ENCODE peak calls at places on chromosomes 6 and 20, in nine cellular contexts. V is CD8-positive, alpha-beta T cell; C is lower lobe of right lung; M is right lobe of liver; J is fibroblast of lung; B is tibial artery; H is MM.1S; U is HCT116; Q is ascending aorta. X is an unnamed sample. For H3K4me1, the result is how much of the 10 kb centered on the place peaks cover.

GRCh38 chr20:45867811-45868176 is 10.4 kb downstream of the ZSWIM3 start:
- DNase-seq in J (peak), M (no peak), Q (no peak), V (no peak), U (no peak), B (no peak), C (no peak), H (no peak), X (no peak)

GRCh38 chr6:87116922-87117321 is 22.0 kb upstream of the CGA start:
- DNase-seq in V (no peak), U (no peak), J (no peak), M (no peak), B (no peak), C (no peak), H (no peak), Q (no peak), X (no peak)

GRCh38 chr6:100176321-100176950 is 182.4 kb upstream of the MCHR2 start:
- DNase-seq in B (peak), H (peak), M (no peak), C (no peak), V (no peak), Q (no peak), U (peak), J (peak), X (no peak)

GRCh38 chr20:3924304-3925112 is 35.3 kb downstream of the PANK2 start:
- DNase-seq in Q (no peak), M (peak), V (no peak), C (peak), B (peak), H (no peak), U (no peak), J (no peak), X (no peak)

GRCh38 chr6:33206027-33206863 is 1.8 kb downstream of the HSD17B8 start:
- DNase-seq in Q (peak), B (no peak), C (no peak), M (no peak), U (no peak), V (no peak), J (peak), H (no peak), X (no peak)

GRCh38 chr6:142303191-142303564 is 1.4 kb downstream of the ADGRG6 start:
- DNase-seq in V (no peak), H (no peak), M (no peak), B (no peak), Q (no peak), J (no peak), C (no peak), U (no peak), X (no peak)

GRCh38 chr6:144480518-144480917 is 195.4 kb downstream of the UTRN start:
- DNase-seq in B (no peak), J (no peak), U (no peak), H (no peak), Q (no peak), V (no peak), C (no peak), M (no peak), X (no peak)

GRCh38 chr6:4935981-4936680 is 67.7 kb downstream of the RPP40 start:
- DNase-seq in C (no peak), U (no peak), V (no peak), B (no peak), H (no peak), Q (no peak), M (no peak), J (no peak), X (no peak)

GRCh38 chr6:170080169-170080827 is 210.6 kb downstream of the DLL1 start:
- DNase-seq in U (no peak), Q (no peak), B (no peak), V (no peak), M (no peak), J (no peak), C (peak), H (no peak), X (no peak)

GRCh38 chr6:142871910-142872331 is 73.1 kb downstream of the HIVEP2 start:
- DNase-seq in H (peak), Q (peak), U (no peak), J (peak), B (peak), V (peak), C (no peak), M (no peak), X (no peak)

GRCh38 chr20:61640171-61640570 is 388.1 kb downstream of the CDH4 start:
- DNase-seq in U (no peak), H (no peak), J (peak), B (no peak), C (no peak), Q (no peak), V (no peak), M (no peak), X (no peak)

GRCh38 chr6:32288426-32288825 is 64.6 kb upstream of the NOTCH4 start:
- DNase-seq in J (no peak), U (no peak), C (no peak), M (no peak), B (no peak), Q (no peak), H (no peak), V (no peak), X (no peak)

GRCh38 chr20:51382986-51383821 is 159.3 kb downstream of the NFATC2 start:
- DNase-seq in H (no peak), J (no peak), U (no peak), M (no peak), V (no peak), C (no peak), Q (no peak), B (no peak), X (no peak)

GRCh38 chr20:36582322-36582721 is 8.9 kb downstream of the TGIF2 start:
- DNase-seq in Q (no peak), H (no peak), V (peak), B (no peak), J (no peak), U (no peak), C (no peak), M (no peak), X (no peak)

GRCh38 chr6:112827793-112828192 is 480.7 kb downstream of the RFPL4B start:
- DNase-seq in J (peak), Q (peak), U (no peak), H (peak), M (peak), V (no peak), C (no peak), B (peak), X (no peak)

GRCh38 chr6:346389-347030 is 45.0 kb upstream of the IRF4 start:
- DNase-seq in M (no peak), U (no peak), C (no peak), B (no peak), Q (no peak), V (no peak), H (no peak), J (peak), X (no peak)

GRCh38 chr20:50128520-50128905 is 15.6 kb upstream of the UBE2V1 start:
- DNase-seq in U (no peak), J (no peak), M (no peak), Q (no peak), H (no peak), V (no peak), B (no peak), C (no peak), X (no peak)

GRCh38 chr6:168374541-168375071 is 55.0 kb upstream of the DACT2 start:
- DNase-seq in V (no peak), Q (peak), B (peak), C (no peak), J (no peak), U (no peak), H (no peak), M (no peak), X (no peak)

GRCh38 chr20:36573103-36573797 is at the start of gene TGIF2:
- DNase-seq in M (peak), U (peak), B (peak), C (peak), V (peak), H (peak), J (peak), Q (peak), X (peak)

GRCh38 chr6:139146317-139146726 is 11.4 kb downstream of the HECA start:
- DNase-seq in V (no peak), H (no peak), Q (no peak), J (no peak), B (no peak), C (no peak), M (no peak), U (no peak), X (no peak)
- H3K4me3 ChIP-seq in V (no peak), H (no peak), Q (no peak), J (no peak), B (no peak), C (no peak), M (no peak), U (no peak), X (no peak)

GRCh38 chr6:119543332-119543731 is 193.8 kb upstream of the MAN1A1 start:
- DNase-seq in U (no peak), M (no peak), V (no peak), B (no peak), Q (no peak), J (no peak), H (no peak), C (no peak), X (no peak)
- H3K4me1 ChIP-seq in U (under half), M (under half), V (under half), B (under half), Q (under half), J (under half), H (under half), C (under half), X (under half)

GRCh38 chr6:118663993-118664985 is 12.9 kb upstream of the CEP85L start:
- DNase-seq in J (no peak), B (no peak), C (no peak), M (no peak), U (no peak), Q (no peak), H (no peak), V (no peak), X (no peak)
- H3K4me3 ChIP-seq in J (peak), B (no peak), C (peak), M (no peak), U (no peak), Q (peak), H (peak), V (peak), X (peak)

GRCh38 chr6:149897855-149898744 is at the start of gene RAET1E:
- DNase-seq in Q (no peak), H (no peak), V (no peak), J (no peak), U (no peak), C (no peak), B (no peak), M (no peak), X (no peak)

GRCh38 chr6:149899926-149900619 is 2.2 kb upstream of the RAET1E start:
- DNase-seq in J (no peak), H (no peak), C (no peak), Q (no peak), M (no peak), V (no peak), U (no peak), B (no peak), X (no peak)

GRCh38 chr6:149899486-149899885 is 1.6 kb upstream of the RAET1E start:
- DNase-seq in B (no peak), J (no peak), C (no peak), Q (no peak), H (no peak), V (no peak), M (no peak), U (no peak), X (no peak)

GRCh38 chr6:149897015-149897697 is 757 bp downstream of the RAET1E start:
- DNase-seq in J (peak), M (peak), Q (peak), C (peak), V (no peak), U (peak), B (peak), H (no peak), X (peak)

DNA sequence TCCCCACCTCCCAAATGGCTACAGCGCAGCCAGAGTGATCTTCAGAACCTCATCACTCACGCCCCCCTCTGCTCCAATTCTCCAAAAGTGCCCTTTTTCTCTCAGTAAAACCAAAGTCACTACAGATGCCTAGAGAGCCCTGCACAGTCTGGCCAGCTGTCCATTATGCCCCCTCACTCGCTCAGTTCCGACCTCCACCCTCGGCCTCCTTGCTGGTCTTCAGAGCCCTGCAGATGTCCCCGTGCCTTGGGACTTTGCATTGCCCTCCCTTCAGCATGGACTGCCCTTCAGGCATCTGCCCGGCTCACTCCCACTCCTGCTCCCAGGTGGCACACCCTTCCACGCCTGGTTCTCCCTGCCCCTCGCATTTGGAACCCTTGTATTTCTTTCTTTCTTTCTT is 1.1 kb upstream of the RAET1E start:
- DNase-seq in H (no peak), V (no peak), Q (no peak), M (no peak), B (no peak), C (no peak), U (no peak), J (no peak), X (no peak)
- H3K4me1 ChIP-seq in H (under half), V (under half), Q (under half), M (under half), B (under half), C (under half), U (under half), J (under half), X (under half)

GRCh38 chr20:60407938-60408337 is 449.7 kb downstream of the CDH26 start:
- DNase-seq in H (no peak), Q (no peak), B (no peak), V (no peak), U (no peak), M (no peak), J (no peak), C (no peak), X (no peak)

GRCh38 chr20:60407011-60407771 is 449.0 kb downstream of the CDH26 start:
- DNase-seq in V (no peak), C (no peak), Q (no peak), H (no peak), U (no peak), J (no peak), M (no peak), B (no peak), X (no peak)

GRCh38 chr20:60408435-60408834 is 450.2 kb downstream of the CDH26 start:
- DNase-seq in U (no peak), B (no peak), M (no peak), H (no peak), J (no peak), Q (no peak), C (no peak), V (no peak), X (no peak)

GRCh38 chr20:60410865-60411264 is 452.6 kb downstream of the CDH26 start:
- DNase-seq in V (no peak), H (no peak), M (no peak), J (no peak), Q (no peak), C (no peak), B (no peak), U (no peak), X (no peak)
- H3K4me3 ChIP-seq in V (no peak), H (no peak), M (no peak), J (no peak), Q (no peak), C (no peak), B (no peak), U (no peak), X (no peak)

GRCh38 chr20:47350181-47350550 is 6.3 kb downstream of the ZMYND8 start:
- DNase-seq in H (no peak), V (no peak), Q (no peak), J (no peak), C (no peak), M (no peak), B (no peak), U (no peak), X (no peak)
- H3K4me1 ChIP-seq in H (under half), V (half or more), Q (under half), J (under half), C (half or more), M (under half), B (half or more), U (under half), X (half or more)

X was measured in thoracic aorta.